ENCODE peak calls at places on chromosomes 4 and X, in four cellular contexts. One of them, this sample, is unnamed.

GRCh38 chr4:3037957-3038451 is 36.3 kb downstream of the HTT-AS start:
- DNase-seq in GM20000: peak; percentile 33
- DNase-seq in neural crest cell: no peak
- DNase-seq in NCI-H1092: no peak
- DNase-seq in this sample: no peak

GRCh38 chr4:181488926-181489325 is 754.3 kb upstream of the TENM3 start:
- DNase-seq in GM20000: no peak
- DNase-seq in neural crest cell: no peak
- DNase-seq in NCI-H1092: no peak
- DNase-seq in this sample: no peak

GRCh38 chr4:186954956-186955355 is 231.3 kb upstream of the FAT1 start:
- DNase-seq in GM20000: no peak
- DNase-seq in neural crest cell: no peak
- DNase-seq in NCI-H1092: no peak
- DNase-seq in this sample: no peak

GRCh38 chr4:77022581-77023133 is 53.1 kb downstream of the CCNI start:
- DNase-seq in GM20000: no peak
- DNase-seq in neural crest cell: peak; percentile 34
- DNase-seq in NCI-H1092: no peak
- DNase-seq in this sample: no peak

GRCh38 chrX:314049-314448 is 4.5 kb downstream of the GTPBP6 start:
- DNase-seq in GM20000: no peak
- DNase-seq in neural crest cell: no peak
- DNase-seq in NCI-H1092: no peak
- DNase-seq in this sample: no peak

GRCh38 chrX:71533514-71533849 is 578 bp downstream of the OGT start:
- DNase-seq in GM20000: no peak
- DNase-seq in neural crest cell: no peak
- DNase-seq in NCI-H1092: no peak
- DNase-seq in this sample: no peak

GRCh38 chrX:23784487-23785301 is 1.7 kb downstream of the SAT1 start:
- DNase-seq in GM20000: peak; percentile 14
- DNase-seq in neural crest cell: no peak
- DNase-seq in NCI-H1092: no peak
- DNase-seq in this sample: no peak

GRCh38 chr4:116529129-116529528 is 556.2 kb downstream of the TRAM1L1 start:
- DNase-seq in GM20000: no peak
- DNase-seq in neural crest cell: no peak
- DNase-seq in NCI-H1092: no peak
- DNase-seq in this sample: no peak

GRCh38 chr4:31290836-31291235 is 570.7 kb downstream of the PCDH7 start:
- DNase-seq in GM20000: no peak
- DNase-seq in neural crest cell: no peak
- DNase-seq in NCI-H1092: no peak
- DNase-seq in this sample: no peak

GRCh38 chr4:99536148-99536728 is 25.4 kb downstream of the C4orf17 start:
- DNase-seq in GM20000: no peak
- DNase-seq in neural crest cell: no peak
- DNase-seq in NCI-H1092: no peak
- DNase-seq in this sample: no peak

GRCh38 chrX:70656304-70656703 is 211.7 kb downstream of the DLG3 start:
- DNase-seq in GM20000: no peak
- DNase-seq in neural crest cell: no peak
- DNase-seq in NCI-H1092: no peak
- DNase-seq in this sample: no peak

GRCh38 chr4:159383569-159383934 is 280.7 kb downstream of the RAPGEF2 start:
- DNase-seq in GM20000: no peak
- DNase-seq in neural crest cell: no peak
- DNase-seq in NCI-H1092: no peak
- DNase-seq in this sample: no peak